ENCODE peak calls at places on chromosomes 3 and 15, in six cellular contexts. X is trophoblast cell, H is H9, I is mesenchymal stem cell, J is H1, F is IMR-90. W is an unnamed sample. For H3K9me3, the result is how much of the 10 kb centered on the place peaks cover.

GRCh38 chr15:29032776-29033175 is 147.0 kb downstream of the APBA2 start:
- DNase-seq in X (no peak), H (no peak), I (no peak), J (no peak), F (no peak), W (no peak)

GRCh38 chr15:67840747-67841634 is 1.1 kb upstream of the RNU6-1 start:
- DNase-seq in X (peak), H (no peak), I (peak), J (no peak), F (peak), W (no peak)

GRCh38 chr15:92231461-92231860 is 162.2 kb upstream of the ST8SIA2 start:
- DNase-seq in X (no peak), H (no peak), I (no peak), J (no peak), F (no peak), W (no peak)

GRCh38 chr15:83685864-83686263 is 31.9 kb downstream of the ADAMTSL3 start:
- DNase-seq in X (no peak), H (no peak), I (peak), J (no peak), F (no peak), W (no peak)

GRCh38 chr15:82698711-82699345 is 10.8 kb downstream of the AP3B2 start:
- DNase-seq in X (no peak), H (no peak), I (no peak), J (no peak), F (no peak), W (no peak)

GRCh38 chr3:172622916-172623700 is 87.8 kb downstream of the NCEH1 start:
- DNase-seq in X (peak), H (no peak), I (peak), J (no peak), F (peak), W (no peak)

GRCh38 chr15:36278219-36278618 is 301.2 kb upstream of the CDIN1 start:
- DNase-seq in X (no peak), H (peak), I (peak), J (no peak), F (peak), W (no peak)

GRCh38 chr15:40915679-40916078 is 13.5 kb upstream of the DLL4 start:
- DNase-seq in X (no peak), H (no peak), I (no peak), J (no peak), F (no peak), W (no peak)

GRCh38 chr15:74994236-74994635 is 1.1 kb upstream of the SCAMP5 start:
- DNase-seq in X (no peak), H (no peak), I (no peak), J (no peak), F (no peak), W (no peak)

GRCh38 chr3:150217691-150218090 is 190.4 kb upstream of the TSC22D2 start:
- DNase-seq in X (no peak), H (no peak), I (no peak), J (no peak), F (no peak), W (no peak)

GRCh38 chr3:37922721-37923575 is 61.3 kb downstream of the CTDSPL start:
- DNase-seq in X (no peak), H (no peak), I (peak), J (peak), F (peak), W (no peak)

GRCh38 chr3:192802957-192803899 is 75.9 kb upstream of the FGF12 start:
- DNase-seq in X (peak), H (no peak), I (peak), J (no peak), F (peak), W (peak)

GRCh38 chr15:79923515-79924169 is 26.8 kb upstream of the MTHFS start:
- DNase-seq in X (peak), H (peak), I (peak), J (peak), F (peak), W (peak)

GRCh38 chr3:141275973-141276372 is 44.3 kb downstream of the PXYLP1 start:
- DNase-seq in X (peak), H (no peak), I (peak), J (no peak), F (peak), W (no peak)

GRCh38 chr15:60372223-60372622 is 25.6 kb downstream of the ANXA2 start:
- DNase-seq in X (no peak), H (no peak), I (peak), J (no peak), F (no peak), W (no peak)

GRCh38 chr3:43390255-43390588 is 103.9 kb downstream of the SNRK start:
- DNase-seq in X (no peak), H (no peak), I (no peak), J (no peak), F (no peak), W (no peak)

GRCh38 chr3:136196064-136196400 is at the start of gene MSL2:
- DNase-seq in X (no peak), H (no peak), I (no peak), J (no peak), F (no peak), W (no peak)

GRCh38 chr3:136195258-136196063 is 674 bp downstream of the MSL2 start:
- DNase-seq in X (peak), H (peak), I (peak), J (peak), F (peak), W (peak)

GRCh38 chr3:136196401-136197158 is 445 bp upstream of the MSL2 start:
- DNase-seq in X (peak), H (peak), I (peak), J (peak), F (peak), W (peak)

GRCh38 chr3:136194409-136195257 is 1.5 kb downstream of the MSL2 start:
- DNase-seq in X (peak), H (peak), I (peak), J (no peak), F (peak), W (peak)

DNA sequence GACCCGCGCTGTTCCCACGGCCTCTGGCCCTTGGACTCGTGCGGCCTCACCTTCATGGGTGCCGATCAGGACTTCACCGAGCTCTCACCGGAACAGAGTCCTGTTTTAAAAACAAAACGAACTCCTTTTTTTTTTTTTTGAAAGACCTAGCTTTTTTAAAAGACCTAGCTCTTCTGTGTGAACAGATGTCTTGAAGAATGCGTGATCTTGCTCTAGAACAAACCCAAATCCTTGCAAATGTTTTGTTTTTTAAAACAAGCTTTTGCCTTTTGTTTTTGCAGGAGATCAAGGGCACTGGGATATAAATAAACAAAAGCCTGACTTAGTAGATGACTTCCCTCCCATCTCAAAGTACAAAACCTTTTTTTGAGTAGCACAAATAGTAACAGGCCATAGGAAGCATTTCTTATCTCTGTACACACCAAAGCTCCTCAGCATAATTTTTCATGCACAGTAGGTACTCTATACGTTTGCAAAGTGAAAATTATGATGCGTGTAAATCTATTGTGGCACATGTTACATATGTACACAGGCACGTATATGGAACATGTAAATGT is 1.1 kb upstream of the MSL2 start:
- DNase-seq in X (no peak), H (no peak), I (no peak), J (no peak), F (no peak), W (no peak)
- H3K4ac ChIP-seq in X (peak), H (no peak), I (peak), J (peak), F (peak), W (peak)

GRCh38 chr3:189821251-189821650 is 190.1 kb downstream of the TP63 start:
- DNase-seq in X (no peak), H (no peak), I (no peak), J (no peak), F (no peak), W (peak)
- H3K9me3 ChIP-seq in X (under half), H (under half), I (under half), J (under half), F (under half), W (under half)

DNA sequence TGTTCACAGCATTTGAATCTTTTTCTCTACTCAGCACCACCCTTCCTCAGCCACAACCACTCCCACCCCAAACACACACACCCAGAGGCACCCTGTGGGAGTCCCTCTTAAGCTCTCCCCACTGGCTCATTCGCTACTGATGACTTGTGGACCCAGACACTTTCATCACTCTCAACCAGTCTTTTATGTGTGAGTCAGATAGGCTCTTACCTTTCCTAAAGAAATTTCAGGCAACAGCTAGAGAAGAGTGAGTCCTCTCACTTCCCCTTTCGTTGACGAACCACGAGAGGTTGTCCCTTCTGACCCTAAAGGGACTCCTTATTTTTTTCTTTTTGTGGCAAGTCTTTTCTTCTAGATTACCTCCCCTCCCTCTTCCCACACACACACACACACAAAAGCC is 58.1 kb downstream of the ARHGAP31 start:
- DNase-seq in X (peak), H (no peak), I (no peak), J (no peak), F (peak), W (no peak)
- H2AK5ac ChIP-seq in X (peak), H (peak), I (peak), J (no peak), F (peak), W (no peak)

DNA sequence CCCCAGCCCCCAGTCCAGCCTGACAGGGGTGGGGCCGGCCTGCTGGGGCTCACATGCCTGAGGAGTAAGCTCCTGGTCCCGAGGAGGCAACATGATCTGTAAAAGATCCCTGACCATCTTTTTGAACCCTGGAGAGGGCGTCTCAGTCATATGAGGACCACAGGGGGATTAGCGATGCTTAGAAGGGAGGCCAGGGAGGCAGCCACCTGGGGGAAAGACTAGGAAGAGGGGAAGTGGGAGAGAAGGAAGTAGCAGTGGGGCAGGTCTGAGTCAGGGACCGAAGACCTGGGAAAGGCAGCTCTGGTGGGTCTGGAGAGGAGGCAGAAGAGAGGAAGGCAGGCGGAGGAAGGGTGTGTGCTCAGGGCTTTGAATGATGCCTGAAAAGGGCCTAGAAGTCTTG is 18.9 kb downstream of the PIF1 start:
- DNase-seq in X (no peak), H (no peak), I (no peak), J (no peak), F (no peak), W (no peak)
- H3K4ac ChIP-seq in X (no peak), H (peak), I (no peak), J (peak), F (no peak), W (no peak)

W was measured in neuronal stem cell.